ENCODE peak calls at places on chromosomes 11 and 22, in five cellular contexts. Y is suprapubic skin, C is spleen, I is uterus, W is transverse colon. L is an unnamed sample.
A peak's percentile ranks its signal among the peaks of the same experiment; 100 is the strongest.

GRCh38 chr11:131584694-131585592 is 214.5 kb downstream of the NTM start:
- DNase-seq in Y (no peak), C (no peak), I (no peak), W (no peak), L (no peak)

GRCh38 chr11:82796970-82797594 is 63.4 kb upstream of the FAM181B start:
- DNase-seq in Y (no peak), C (no peak), I (no peak), W (peak; percentile 12), L (no peak)

GRCh38 chr11:73330569-73331093 is 22.6 kb downstream of the ARHGEF17 start:
- DNase-seq in Y (no peak), C (no peak), I (no peak), W (no peak), L (no peak)

GRCh38 chr22:46336119-46337078 is 885 bp downstream of the TRMU start:
- DNase-seq in Y (no peak), C (peak; percentile 83), I (no peak), W (peak; percentile 33), L (no peak)

GRCh38 chr11:3984896-3985295 is 109.7 kb upstream of the RRM1 start:
- DNase-seq in Y (no peak), C (no peak), I (peak; percentile 20), W (no peak), L (no peak)

GRCh38 chr11:126148317-126148716 is 63.1 kb downstream of the RPUSD4 start:
- DNase-seq in Y (no peak), C (peak; percentile 14), I (no peak), W (no peak), L (no peak)

GRCh38 chr11:14409891-14410290 is 50.9 kb upstream of the RRAS2 start:
- DNase-seq in Y (no peak), C (no peak), I (no peak), W (no peak), L (no peak)

GRCh38 chr22:20565079-20565734 is 57.8 kb downstream of the MED15 start:
- DNase-seq in Y (peak; percentile 44), C (peak; percentile 61), I (peak; percentile 10), W (no peak), L (no peak)

GRCh38 chr11:118689852-118690552 is 10.6 kb upstream of the TREH start:
- DNase-seq in Y (peak; percentile 89), C (peak; percentile 96), I (peak; percentile 82), W (peak; percentile 85), L (no peak)

GRCh38 chr11:104410336-104410735 is 246.4 kb upstream of the PDGFD start:
- DNase-seq in Y (no peak), C (no peak), I (no peak), W (no peak), L (no peak)

GRCh38 chr11:119100246-119100959 is 1.2 kb downstream of the DPAGT1 start:
- DNase-seq in Y (no peak), C (peak; percentile 67), I (no peak), W (no peak), L (no peak)

GRCh38 chr11:17077240-17077519 is 287 bp downstream of the RPS13 start:
- DNase-seq in Y (no peak), C (no peak), I (no peak), W (no peak), L (peak; percentile 92)

GRCh38 chr11:17075506-17075905 is 2.0 kb downstream of the RPS13 start:
- DNase-seq in Y (no peak), C (no peak), I (no peak), W (no peak), L (no peak)

GRCh38 chr11:17073370-17074027 is 4.0 kb downstream of the RPS13 start:
- DNase-seq in Y (no peak), C (no peak), I (no peak), W (no peak), L (no peak)

GRCh38 chr11:17076517-17077239 is 789 bp downstream of the RPS13 start:
- DNase-seq in Y (no peak), C (peak; percentile 75), I (no peak), W (no peak), L (no peak)

GRCh38 chr11:17077520-17078401 is at the start of gene RPS13:
- DNase-seq in Y (peak; percentile 98), C (peak; percentile 98), I (peak; percentile 97), W (peak; percentile 97), L (peak; percentile 99)
- TF ChIP-seq POLR2A in Y (peak; percentile 87), C (peak; percentile 48), I (peak; percentile 77), W (peak; percentile 92), L (peak; percentile 65)

GRCh38 chr22:37241351-37242142 is 2.5 kb downstream of the RAC2 start:
- DNase-seq in Y (no peak), C (peak; percentile 92), I (no peak), W (peak; percentile 37), L (no peak)

GRCh38 chr22:37240240-37240940 is 3.7 kb downstream of the RAC2 start:
- DNase-seq in Y (no peak), C (peak; percentile 62), I (no peak), W (peak; percentile 5), L (no peak)

GRCh38 chr22:37242395-37242918 is 1.6 kb downstream of the RAC2 start:
- DNase-seq in Y (peak; percentile 79), C (peak; percentile 97), I (no peak), W (peak; percentile 82), L (peak; percentile 94)

GRCh38 chr22:37239336-37240239 is 4.5 kb downstream of the RAC2 start:
- DNase-seq in Y (no peak), C (peak; percentile 72), I (no peak), W (peak; percentile 6), L (no peak)

GRCh38 chr22:37240941-37241320 is 3.1 kb downstream of the RAC2 start:
- DNase-seq in Y (no peak), C (peak; percentile 80), I (no peak), W (no peak), L (no peak)
- H3K4me1 ChIP-seq in Y (peaks cover 12% of the 10 kb centered on the region), C (peaks cover 94% of the 10 kb centered on the region), I (no peaks in the 10 kb centered on the region), W (peaks cover 3% of the 10 kb centered on the region), L (no peaks in the 10 kb centered on the region)

GRCh38 chr11:34203377-34203801 is 98.0 kb downstream of the NAT10 start:
- DNase-seq in Y (no peak), C (no peak), I (no peak), W (no peak), L (no peak)

GRCh38 chr11:34206598-34207300 is 101.3 kb downstream of the NAT10 start:
- DNase-seq in Y (no peak), C (no peak), I (no peak), W (no peak), L (no peak)

GRCh38 chr11:34207487-34207886 is 102.1 kb downstream of the NAT10 start:
- DNase-seq in Y (no peak), C (no peak), I (no peak), W (no peak), L (no peak)

GRCh38 chr11:34205326-34206035 is 100.1 kb downstream of the NAT10 start:
- DNase-seq in Y (no peak), C (no peak), I (no peak), W (no peak), L (no peak)

GRCh38 chr11:34204396-34205279 is 99.2 kb downstream of the NAT10 start:
- DNase-seq in Y (no peak), C (no peak), I (no peak), W (no peak), L (no peak)
- H3K27ac ChIP-seq in Y (no peak overlapping the region), C (no peak overlapping the region), I (no peak overlapping the region), W (no peak overlapping the region), L (no peak overlapping the region)

DNA sequence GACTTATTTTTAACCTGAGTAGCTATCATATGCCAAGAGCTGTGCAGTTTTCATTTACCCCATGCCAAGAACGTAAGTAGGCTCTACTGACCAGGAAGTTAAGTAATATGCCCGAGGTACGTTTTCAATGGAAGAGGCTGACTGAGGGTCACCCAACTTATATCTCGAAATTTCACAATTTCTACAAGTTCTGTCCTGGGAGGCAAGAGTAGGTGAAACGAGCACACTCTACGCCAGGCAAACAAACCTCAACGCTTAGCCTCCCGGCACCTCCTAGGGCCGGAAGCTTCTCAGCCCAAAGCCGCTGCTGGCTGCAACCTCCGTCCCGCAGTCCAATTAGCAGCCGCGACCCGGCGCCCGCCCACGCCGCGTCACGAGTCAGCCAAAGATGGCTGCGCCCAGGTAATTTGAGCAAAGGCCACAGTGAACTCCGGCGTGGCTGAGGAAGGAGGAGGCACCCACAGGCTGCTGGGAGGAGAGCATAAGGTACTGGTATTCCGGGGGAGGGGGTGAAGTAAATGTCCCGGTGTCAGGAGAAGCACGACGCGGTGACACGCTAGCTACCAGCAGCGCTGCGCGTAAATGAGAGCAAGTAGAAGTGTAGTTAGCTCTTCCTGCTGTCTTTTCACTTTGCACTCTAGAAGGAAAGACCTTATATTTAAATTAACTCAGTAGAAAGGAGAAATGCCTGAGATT is at the start of gene TMEM126A:
- DNase-seq in Y (peak; percentile 93), C (peak; percentile 98), I (peak; percentile 86), W (peak; percentile 92), L (peak; percentile 97)
- TF ChIP-seq POLR2A in Y (peak; percentile 57), C (peak; percentile 54), I (peak; percentile 62), W (peak; percentile 90), L (peak; percentile 52)

GRCh38 chr11:12803086-12803826 is 129.0 kb downstream of the TEAD1 start:
- DNase-seq in Y (no peak), C (no peak), I (no peak), W (no peak), L (no peak)
- H3K4me1 ChIP-seq in Y (peaks cover 70% of the 10 kb centered on the region), C (peaks cover 4% of the 10 kb centered on the region), I (peaks cover 6% of the 10 kb centered on the region), W (peaks cover 52% of the 10 kb centered on the region), L (peaks cover 62% of the 10 kb centered on the region)

DNA sequence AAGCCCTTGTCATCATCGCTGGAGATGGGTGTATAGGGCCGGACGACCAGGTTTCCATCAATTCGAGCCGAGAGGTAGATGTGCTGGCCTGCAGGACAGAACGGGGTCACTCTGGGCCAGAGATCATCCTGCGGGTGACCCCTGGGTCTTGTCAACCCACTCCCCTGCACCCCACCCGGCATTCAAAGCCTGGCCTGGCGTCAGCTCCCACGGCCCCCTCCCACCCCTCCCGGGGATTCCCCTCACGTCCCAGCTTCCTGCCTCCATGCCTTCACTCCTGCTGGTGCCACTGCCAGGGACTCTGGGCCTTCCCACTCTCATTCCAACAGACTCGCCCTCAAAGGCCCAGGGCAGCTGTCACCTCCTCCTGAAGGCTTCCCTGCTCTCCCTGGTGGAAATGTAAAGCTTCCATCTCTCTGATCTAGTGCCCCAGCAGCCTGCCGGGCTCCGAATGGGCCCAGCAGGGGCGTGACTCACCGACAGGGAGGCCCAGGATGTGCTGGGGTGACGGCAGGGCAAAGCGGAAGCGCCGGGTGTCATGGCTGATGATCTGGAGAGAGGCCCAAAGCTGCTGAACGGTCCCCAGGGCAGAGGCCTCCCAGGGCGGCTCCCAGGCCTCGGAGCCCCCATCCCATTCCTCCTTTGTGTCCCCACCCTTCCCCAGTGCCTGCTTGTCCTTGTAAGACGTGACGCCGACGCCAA is 9.3 kb downstream of the ATP5MGL start:
- DNase-seq in Y (no peak), C (peak; percentile 56), I (no peak), W (no peak), L (no peak)
- H3K27ac ChIP-seq in Y (no peak overlapping the region), C (no peak overlapping the region), I (no peak overlapping the region), W (no peak overlapping the region), L (no peak overlapping the region)

GRCh38 chr11:1746956-1747752 is 3.2 kb downstream of the IFITM10 start:
- DNase-seq in Y (peak; percentile 64), C (no peak), I (no peak), W (no peak), L (no peak)

GRCh38 chr11:1747753-1748466 is 2.5 kb downstream of the IFITM10 start:
- DNase-seq in Y (peak; percentile 66), C (peak; percentile 80), I (no peak), W (no peak), L (no peak)

GRCh38 chr11:1749020-1749758 is 1.2 kb downstream of the IFITM10 start:
- DNase-seq in Y (no peak), C (peak; percentile 81), I (no peak), W (peak; percentile 9), L (no peak)

GRCh38 chr11:1749787-1750351 is 526 bp downstream of the IFITM10 start:
- DNase-seq in Y (peak; percentile 61), C (peak; percentile 73), I (no peak), W (peak; percentile 11), L (no peak)

GRCh38 chr11:1748467-1749019 is 1.9 kb downstream of the IFITM10 start:
- DNase-seq in Y (no peak), C (peak; percentile 78), I (no peak), W (no peak), L (no peak)
- TF ChIP-seq POLR2A in Y (no peak), C (no peak), I (no peak), W (no peak), L (no peak)